ENCODE peak calls at places on chromosomes 7 and 10, in eight cellular contexts. F is lower leg skin; R is HAP-1; E is fibroblast of mammary gland; D is CD8-positive, alpha-beta T cell; Q is astrocyte of the spinal cord; X is GM23248; N is upper lobe of right lung. U is an unnamed sample.
A peak's percentile ranks its signal among the peaks of the same experiment; 100 is the strongest.

GRCh38 chr7:113460067-113460466 is 341.7 kb upstream of the SMIM30 start:
- DNase-seq in F (no peak), R (no peak), E (no peak), D (no peak), Q (no peak), X (no peak), N (no peak), U (no peak)

GRCh38 chr10:33143160-33143728 is 185.2 kb upstream of the ITGB1 start:
- DNase-seq in F (peak; percentile 48), R (no peak), E (peak; percentile 92), D (no peak), Q (peak; percentile 81), X (peak; percentile 95), N (no peak), U (peak; percentile 96)

GRCh38 chr7:67696878-67697277 is 700.2 kb downstream of the TYW1 start:
- DNase-seq in F (no peak), R (no peak), E (no peak), D (no peak), Q (no peak), X (no peak), N (no peak), U (no peak)

GRCh38 chr10:25614652-25615051 is 319.4 kb upstream of the MYO3A start:
- DNase-seq in F (no peak), R (no peak), E (no peak), D (no peak), Q (no peak), X (no peak), N (no peak), U (no peak)

GRCh38 chr10:28181478-28182096 is 121.3 kb downstream of the MPP7 start:
- DNase-seq in F (no peak), R (no peak), E (peak; percentile 4), D (no peak), Q (peak; percentile 34), X (peak; percentile 43), N (no peak), U (no peak)

GRCh38 chr10:75226656-75227055 is 9.1 kb downstream of the COMTD1 start:
- DNase-seq in F (peak; percentile 20), R (peak; percentile 35), E (no peak), D (no peak), Q (no peak), X (no peak), N (no peak), U (no peak)

GRCh38 chr7:70334883-70335282 is 736.6 kb downstream of the AUTS2 start:
- DNase-seq in F (no peak), R (no peak), E (no peak), D (no peak), Q (no peak), X (no peak), N (no peak), U (no peak)

GRCh38 chr7:82036146-82036886 is 266.5 kb upstream of the HGF start:
- DNase-seq in F (no peak), R (no peak), E (peak; percentile 89), D (no peak), Q (peak; percentile 52), X (peak; percentile 87), N (no peak), U (no peak)

GRCh38 chr7:27611043-27611442 is 51.6 kb downstream of the HIBADH start:
- DNase-seq in F (no peak), R (peak; percentile 31), E (peak; percentile 40), D (no peak), Q (no peak), X (peak; percentile 85), N (no peak), U (no peak)

GRCh38 chr10:4710858-4711257 is 115.1 kb upstream of the AKR1E2 start:
- DNase-seq in F (no peak), R (no peak), E (no peak), D (no peak), Q (no peak), X (no peak), N (no peak), U (no peak)

GRCh38 chr7:16847381-16847860 is 34.4 kb downstream of the AGR3 start:
- DNase-seq in F (no peak), R (peak; percentile 26), E (no peak), D (no peak), Q (peak; percentile 26), X (no peak), N (peak; percentile 73), U (no peak)

GRCh38 chr10:72069751-72070501 is 18.4 kb downstream of the SPOCK2 start:
- DNase-seq in F (no peak), R (peak; percentile 58), E (no peak), D (no peak), Q (no peak), X (peak; percentile 23), N (no peak), U (no peak)

GRCh38 chr7:99311702-99312101 is 14.0 kb upstream of the ARPC1A start:
- DNase-seq in F (peak; percentile 64), R (no peak), E (no peak), D (no peak), Q (no peak), X (peak; percentile 18), N (no peak), U (no peak)

GRCh38 chr7:1520574-1521234 is 9.8 kb upstream of the MAFK start:
- DNase-seq in F (no peak), R (no peak), E (peak; percentile 65), D (no peak), Q (peak; percentile 97), X (no peak), N (no peak), U (no peak)

GRCh38 chr7:1521454-1521853 is 9.0 kb upstream of the MAFK start:
- DNase-seq in F (no peak), R (no peak), E (no peak), D (no peak), Q (no peak), X (no peak), N (no peak), U (no peak)

GRCh38 chr7:1525409-1525808 is 5.1 kb upstream of the MAFK start:
- DNase-seq in F (no peak), R (no peak), E (no peak), D (no peak), Q (no peak), X (no peak), N (no peak), U (no peak)

GRCh38 chr7:1523838-1524237 is 6.7 kb upstream of the MAFK start:
- DNase-seq in F (no peak), R (no peak), E (no peak), D (no peak), Q (no peak), X (no peak), N (no peak), U (no peak)

DNA sequence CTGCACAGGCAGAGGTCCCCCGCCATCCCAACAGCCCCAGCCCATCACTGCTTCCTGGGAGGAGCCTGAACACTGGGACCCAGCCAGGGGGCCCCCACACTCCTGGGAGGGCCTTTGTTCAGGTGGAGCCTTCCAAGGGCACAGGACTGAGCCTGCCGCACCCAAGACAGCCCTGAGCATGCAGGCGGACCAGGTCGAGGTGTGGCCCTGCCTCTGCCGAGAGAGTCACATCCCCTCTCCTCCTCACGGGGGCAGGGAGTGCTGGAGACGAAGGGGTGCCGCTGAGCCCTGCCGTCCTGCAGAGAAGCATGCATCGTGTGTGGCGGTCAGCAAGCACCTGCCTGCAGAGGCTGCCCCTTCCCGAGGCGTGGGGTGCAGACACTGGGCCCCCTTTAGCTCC is 7.3 kb upstream of the MAFK start:
- DNase-seq in F (no peak), R (no peak), E (no peak), D (no peak), Q (no peak), X (no peak), N (no peak), U (no peak)
- H3K4me3 ChIP-seq in F (no peak overlapping the region), R (no peak overlapping the region), E (no peak overlapping the region), D (no peak overlapping the region), Q (no peak overlapping the region), X (no peak overlapping the region), N (no peak overlapping the region), U (no peak overlapping the region)

GRCh38 chr7:158710651-158711102 is 6.1 kb upstream of the NCAPG2 start:
- DNase-seq in F (no peak), R (no peak), E (peak; percentile 82), D (no peak), Q (peak; percentile 75), X (peak; percentile 76), N (no peak), U (peak; percentile 88)
- H3K4me3 ChIP-seq in F (no peak overlapping the region), R (no peak overlapping the region), E (no peak overlapping the region), D (no peak overlapping the region), Q (no peak overlapping the region), X (no peak overlapping the region), N (no peak overlapping the region), U (peak overlapping the region; percentile 22)

GRCh38 chr7:45610660-45611299 is 36.6 kb downstream of the ADCY1 start:
- DNase-seq in F (no peak), R (no peak), E (no peak), D (no peak), Q (no peak), X (no peak), N (no peak), U (no peak)
- H3K4me3 ChIP-seq in F (no peak overlapping the region), R (no peak overlapping the region), E (no peak overlapping the region), D (no peak overlapping the region), Q (no peak overlapping the region), X (no peak overlapping the region), N (no peak overlapping the region), U (no peak overlapping the region)

DNA sequence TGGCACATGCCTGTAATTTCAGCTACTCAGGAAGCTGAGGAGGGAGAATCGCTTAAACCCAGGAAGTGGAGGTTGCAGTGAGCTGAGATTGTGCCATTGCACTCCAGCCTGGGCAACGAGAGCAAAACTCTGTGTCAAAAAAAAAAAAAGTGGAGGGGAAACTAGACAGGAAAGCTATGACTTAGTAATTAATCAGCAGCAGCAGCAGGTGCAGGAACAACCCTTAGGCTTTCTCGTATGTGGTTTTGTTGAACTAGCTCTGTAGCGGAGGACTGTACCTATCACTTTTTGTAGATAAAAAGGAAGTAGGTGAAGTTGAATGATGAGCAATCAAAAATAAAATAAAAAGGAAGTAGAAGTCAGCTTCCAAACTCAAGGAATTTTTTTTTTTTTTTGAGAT is 76.9 kb upstream of the KMT2C start:
- DNase-seq in F (no peak), R (no peak), E (no peak), D (no peak), Q (no peak), X (no peak), N (no peak), U (no peak)
- H3K4me3 ChIP-seq in F (no peak overlapping the region), R (no peak overlapping the region), E (no peak overlapping the region), D (no peak overlapping the region), Q (no peak overlapping the region), X (no peak overlapping the region), N (no peak overlapping the region), U (no peak overlapping the region)

GRCh38 chr7:19106308-19107141 is 10.9 kb downstream of the TWIST1 start:
- DNase-seq in F (no peak), R (no peak), E (peak; percentile 54), D (no peak), Q (peak; percentile 41), X (peak; percentile 64), N (no peak), U (peak; percentile 55)
- H3K4me3 ChIP-seq in F (no peak overlapping the region), R (no peak overlapping the region), E (peak overlapping the region; percentile 67), D (no peak overlapping the region), Q (peak overlapping the region; percentile 49), X (peak overlapping the region; percentile 88), N (no peak overlapping the region), U (peak overlapping the region; percentile 74)

DNA sequence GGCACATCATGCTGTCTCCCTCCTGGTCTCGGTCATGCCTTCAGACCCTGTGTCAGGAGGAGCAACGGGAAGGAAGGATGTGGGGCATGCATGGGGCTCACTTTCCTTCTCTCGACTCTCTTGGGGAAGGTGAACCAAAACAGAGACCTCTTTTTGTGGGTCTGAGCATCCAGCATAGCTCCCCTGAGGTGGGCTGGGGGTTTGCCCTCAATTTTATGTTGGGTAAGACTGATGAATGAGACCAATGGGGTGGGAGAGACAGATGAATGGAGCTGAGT is 2.6 kb downstream of the ACSL5 start:
- DNase-seq in F (no peak), R (no peak), E (no peak), D (no peak), Q (no peak), X (no peak), N (no peak), U (no peak)
- H3K4me3 ChIP-seq in F (peak overlapping the region; percentile 2), R (no peak overlapping the region), E (no peak overlapping the region), D (peak overlapping the region; percentile 73), Q (no peak overlapping the region), X (peak overlapping the region; percentile 49), N (peak overlapping the region; percentile 62), U (no peak overlapping the region)